ENCODE peak calls at places on chromosomes 5 and 9, in four cellular contexts. M is left cardiac atrium, K is NCI-H446 treated with DMSO at 0.1 percent for 48 hours, W is LHCN-M2. V is an unnamed sample.

GRCh38 chr5:138874771-138875628 is at the start of gene LRRTM2:
- DNase-seq in K (peak), M (no peak), W (peak), V (peak)

GRCh38 chr5:142183561-142183960 is 75.0 kb downstream of the NDFIP1 start:
- DNase-seq in W (no peak), K (no peak), M (no peak), V (no peak)

GRCh38 chr5:137091473-137091872 is 407.7 kb downstream of the SPOCK1 start:
- DNase-seq in M (no peak), K (peak), W (no peak), V (peak)

GRCh38 chr5:39192449-39193160 is 26.8 kb downstream of the FYB1 start:
- DNase-seq in K (no peak), M (no peak), W (no peak), V (no peak)

GRCh38 chr9:94801242-94801641 is 74.7 kb downstream of the AOPEP start:
- DNase-seq in K (no peak), W (peak), M (no peak), V (peak)

GRCh38 chr5:108735790-108736189 is 11.9 kb upstream of the FER start:
- DNase-seq in W (no peak), M (no peak), K (no peak), V (no peak)

GRCh38 chr5:137486707-137487106 is 12.4 kb downstream of the SPOCK1 start:
- DNase-seq in W (peak), M (peak), K (no peak), V (no peak)

GRCh38 chr5:61732376-61732775 is 400.3 kb downstream of the ZSWIM6 start:
- DNase-seq in M (peak), K (no peak), W (no peak), V (no peak)

GRCh38 chr9:127838375-127839078 is 15.9 kb downstream of the ENG start:
- DNase-seq in M (peak), K (no peak), W (peak), V (peak)

GRCh38 chr9:128159073-128159783 is 837 bp upstream of the BBLN start:
- DNase-seq in M (peak), K (no peak), W (no peak), V (no peak)

GRCh38 chr9:134191455-134192209 is 27.3 kb upstream of the RNU6ATAC start:
- DNase-seq in M (no peak), K (no peak), W (no peak), V (no peak)

GRCh38 chr5:133718457-133718856 is 106.1 kb upstream of the FSTL4 start:
- DNase-seq in W (no peak), K (no peak), M (no peak), V (no peak)

GRCh38 chr5:150000990-150001659 is 586 bp downstream of the HMGXB3 start:
- DNase-seq in W (peak), M (peak), K (no peak), V (peak)

GRCh38 chr9:35771943-35772342 is 17.9 kb upstream of the MSMP start:
- DNase-seq in M (no peak), K (no peak), W (no peak), V (no peak)

GRCh38 chr9:214488-215448 is at the start of gene DOCK8:
- DNase-seq in M (peak), K (no peak), W (no peak), V (peak)

GRCh38 chr9:87255437-87256155 is 242.1 kb upstream of the DAPK1 start:
- DNase-seq in M (no peak), W (no peak), K (no peak), V (no peak)

GRCh38 chr5:142981886-142982820 is 212.0 kb downstream of the ARHGAP26 start:
- DNase-seq in W (peak), M (peak), K (peak), V (no peak)

GRCh38 chr5:1806974-1807373 is 5.8 kb downstream of the NDUFS6 start:
- DNase-seq in K (no peak), W (no peak), M (no peak), V (no peak)

GRCh38 chr5:142915840-142916424 is 145.8 kb downstream of the ARHGAP26 start:
- DNase-seq in K (no peak), M (no peak), W (peak), V (peak)

GRCh38 chr5:67003906-67004729 is 192.5 kb downstream of the CD180 start:
- DNase-seq in M (peak), K (no peak), W (peak), V (peak)

GRCh38 chr5:88384901-88385300 is 116.3 kb upstream of the TMEM161B start:
- DNase-seq in K (no peak), M (no peak), W (no peak), V (no peak)

GRCh38 chr9:87675466-87675865 is 50.5 kb upstream of the CTSL start:
- DNase-seq in W (no peak), M (no peak), K (no peak), V (no peak)

GRCh38 chr5:146206257-146206656 is 2.9 kb downstream of the RBM27 start:
- DNase-seq in W (no peak), K (no peak), M (no peak), V (no peak)

GRCh38 chr9:12719431-12719830 is 26.2 kb downstream of the TYRP1 start:
- DNase-seq in M (no peak), W (peak), K (peak), V (peak)

GRCh38 chr9:133701981-133702797 is 36.0 kb downstream of the SARDH start:
- DNase-seq in W (no peak), M (peak), K (no peak), V (peak)

GRCh38 chr9:116800885-116801284 is 113.8 kb downstream of the TRIM32 start:
- DNase-seq in W (peak), K (no peak), M (no peak), V (peak)

GRCh38 chr5:137142371-137143243 is 356.5 kb downstream of the SPOCK1 start:
- DNase-seq in W (peak), K (no peak), M (peak), V (no peak)

GRCh38 chr5:119420173-119420572 is 32.1 kb upstream of the HSD17B4 start:
- DNase-seq in W (no peak), M (no peak), K (no peak), V (no peak)

GRCh38 chr5:134819404-134819963 is 26.3 kb upstream of the C5orf24 start:
- DNase-seq in K (no peak), W (no peak), M (no peak), V (no peak)

GRCh38 chr5:171428849-171429542 is 9.5 kb downstream of the FGF18 start:
- DNase-seq in W (no peak), M (no peak), K (no peak), V (no peak)

GRCh38 chr9:100437860-100438805 is 11.2 kb downstream of the MSANTD3 start:
- DNase-seq in M (peak), K (no peak), W (peak), V (peak)

GRCh38 chr9:82939451-82939850 is 123.5 kb downstream of the RASEF start:
- DNase-seq in K (no peak), W (no peak), M (no peak), V (no peak)

V was measured in SJCRH30.